ENCODE peak calls at places on chromosomes 6 and 20, in six cellular contexts. F is CD4-positive, alpha-beta T cell; V is sigmoid colon; N is esophagus squamous epithelium; I is H9; S is neuronal stem cell. X is an unnamed sample.

GRCh38 chr20:40331699-40332098 is 357.3 kb downstream of the MAFB start:
- DNase-seq in I (no peak), N (no peak), F (no peak), S (no peak), V (no peak), X (no peak)

GRCh38 chr20:48563191-48563884 is 264.5 kb downstream of the PREX1 start:
- DNase-seq in V (no peak), S (no peak), I (no peak), F (no peak), N (no peak), X (no peak)

GRCh38 chr6:110874880-110875547 is 429 bp downstream of the AMD1 start:
- DNase-seq in S (peak; percentile 32), V (peak; percentile 76), F (peak; percentile 43), I (no peak), N (no peak), X (no peak)

GRCh38 chr20:62237772-62238568 is at the start of gene OSBPL2:
- DNase-seq in N (peak; percentile 96), F (peak; percentile 100), V (peak; percentile 100), I (peak; percentile 99), S (peak; percentile 99), X (peak; percentile 100)

GRCh38 chr6:164929155-164929977 is 380.0 kb downstream of the C6orf118 start:
- DNase-seq in S (no peak), F (no peak), N (no peak), V (no peak), I (no peak), X (no peak)

GRCh38 chr6:11865926-11866325 is 87.3 kb upstream of the ADTRP start:
- DNase-seq in F (no peak), S (no peak), V (no peak), I (no peak), N (no peak), X (no peak)

GRCh38 chr6:159973951-159974350 is 5.1 kb downstream of the IGF2R start:
- DNase-seq in N (no peak), V (no peak), S (no peak), I (no peak), F (no peak), X (no peak)

GRCh38 chr20:23419995-23420901 is 1.0 kb downstream of the NAPB start:
- DNase-seq in V (peak; percentile 76), F (peak; percentile 42), S (peak; percentile 1), I (no peak), N (no peak), X (peak; percentile 42)

GRCh38 chr6:6686748-6687601 is 98.5 kb downstream of the LY86 start:
- DNase-seq in S (peak; percentile 90), V (peak; percentile 88), I (peak; percentile 99), N (peak; percentile 45), F (peak; percentile 58), X (no peak)

GRCh38 chr6:2215342-2215741 is 30.1 kb downstream of the GMDS start:
- DNase-seq in N (no peak), V (no peak), F (no peak), S (no peak), I (no peak), X (no peak)

GRCh38 chr6:41894366-41895299 is 542 bp downstream of the USP49 start:
- DNase-seq in I (peak; percentile 31), F (no peak), V (no peak), S (no peak), N (no peak), X (no peak)

GRCh38 chr20:2752631-2753455 is 47.6 kb downstream of the CPXM1 start:
- DNase-seq in N (no peak), S (peak; percentile 65), I (peak; percentile 77), V (peak; percentile 68), F (peak; percentile 47), X (peak; percentile 54)

GRCh38 chr6:159729598-159729997 is 2.3 kb downstream of the WTAP start:
- DNase-seq in V (no peak), I (no peak), F (no peak), S (no peak), N (no peak), X (no peak)

GRCh38 chr6:97077380-97077779 is 152.9 kb downstream of the KLHL32 start:
- DNase-seq in N (no peak), F (no peak), I (no peak), V (no peak), S (no peak), X (no peak)

GRCh38 chr6:44061375-44062104 is 65.7 kb downstream of the MRPL14 start:
- DNase-seq in S (no peak), F (no peak), I (no peak), N (no peak), V (no peak), X (no peak)

GRCh38 chr6:118617350-118617957 is 33.9 kb downstream of the CEP85L start:
- DNase-seq in F (no peak), V (no peak), N (no peak), I (no peak), S (no peak), X (no peak)

GRCh38 chr6:97049254-97050004 is 124.9 kb downstream of the KLHL32 start:
- DNase-seq in F (no peak), V (no peak), N (no peak), I (no peak), S (no peak), X (no peak)

GRCh38 chr6:138000955-138001354 is 106.3 kb downstream of the PERP start:
- DNase-seq in F (no peak), I (no peak), S (no peak), V (no peak), N (no peak), X (no peak)

GRCh38 chr6:101083533-101084172 is 202.5 kb upstream of the ASCC3 start:
- DNase-seq in F (no peak), V (no peak), S (no peak), N (no peak), I (no peak), X (no peak)

GRCh38 chr20:48702388-48703041 is 125.3 kb downstream of the PREX1 start:
- DNase-seq in F (no peak), S (no peak), V (peak; percentile 35), I (no peak), N (no peak), X (no peak)

GRCh38 chr20:46330072-46330763 is 21.9 kb upstream of the CDH22 start:
- DNase-seq in I (no peak), V (no peak), N (no peak), F (no peak), S (no peak), X (no peak)

GRCh38 chr20:64053841-64054661 is 4.6 kb upstream of the SOX18 start:
- DNase-seq in N (no peak), F (no peak), I (peak; percentile 78), V (no peak), S (no peak), X (no peak)

GRCh38 chr6:1872649-1873131 is 263.0 kb downstream of the FOXC1 start:
- DNase-seq in N (no peak), F (no peak), V (no peak), I (no peak), S (no peak), X (no peak)

GRCh38 chr6:125597411-125598253 is 151.8 kb upstream of the HEY2 start:
- DNase-seq in I (no peak), N (no peak), S (no peak), V (no peak), F (no peak), X (no peak)

GRCh38 chr6:106997392-106998257 is 23.1 kb upstream of the CD24 start:
- DNase-seq in N (no peak), V (no peak), I (peak; percentile 84), S (peak; percentile 49), F (peak; percentile 26), X (peak; percentile 36)

GRCh38 chr20:22946594-22946993 is 88.5 kb upstream of the SSTR4 start:
- DNase-seq in I (no peak), V (no peak), F (no peak), N (no peak), S (no peak), X (no peak)

GRCh38 chr6:90295854-90296345 is 743 bp downstream of the BACH2 start:
- DNase-seq in I (peak; percentile 56), V (peak; percentile 88), N (peak; percentile 6), F (peak; percentile 69), S (peak; percentile 62), X (peak; percentile 77)

GRCh38 chr6:19712012-19712688 is 125.0 kb upstream of the ID4 start:
- DNase-seq in F (no peak), N (no peak), I (peak; percentile 41), V (no peak), S (no peak), X (no peak)
- H3K27ac ChIP-seq in F (no peak overlapping the region), N (no peak overlapping the region), I (no peak overlapping the region), V (no peak overlapping the region), S (no peak overlapping the region), X (no peak overlapping the region)

DNA sequence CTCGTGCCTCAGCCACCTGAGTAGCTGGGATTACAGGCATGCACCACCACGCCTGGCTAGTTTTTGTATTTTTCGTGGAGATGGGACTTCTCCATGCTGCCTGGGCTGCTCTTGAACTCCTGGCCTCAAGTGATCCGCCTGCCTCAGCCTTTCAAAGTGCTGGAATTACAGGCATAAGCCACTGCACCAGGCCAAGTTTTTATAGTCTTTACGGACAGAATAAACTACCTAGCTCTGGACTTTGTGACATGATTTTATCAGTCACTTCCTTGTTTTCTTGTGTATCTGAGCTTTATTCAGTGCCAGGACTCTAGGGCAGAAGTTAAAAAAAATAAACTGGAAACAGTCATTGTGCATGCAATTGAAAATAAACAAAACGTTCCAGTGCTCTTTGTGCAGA is 46.7 kb upstream of the RALGAPA2 start:
- DNase-seq in I (no peak), V (no peak), S (no peak), N (no peak), F (no peak), X (no peak)
- H3K27ac ChIP-seq in I (no peak overlapping the region), V (no peak overlapping the region), S (no peak overlapping the region), N (no peak overlapping the region), F (no peak overlapping the region), X (no peak overlapping the region)

GRCh38 chr6:161915456-161915964 is 641.6 kb upstream of the AGPAT4 start:
- DNase-seq in S (no peak), N (no peak), I (no peak), V (no peak), F (no peak), X (no peak)

GRCh38 chr6:161918608-161919205 is 644.8 kb upstream of the AGPAT4 start:
- DNase-seq in F (no peak), N (no peak), I (no peak), S (no peak), V (no peak), X (no peak)

GRCh38 chr6:161917645-161918044 is 643.8 kb upstream of the AGPAT4 start:
- DNase-seq in F (no peak), I (no peak), N (no peak), S (no peak), V (no peak), X (no peak)

GRCh38 chr6:161919711-161920110 is 645.9 kb upstream of the AGPAT4 start:
- DNase-seq in S (no peak), N (no peak), F (no peak), V (no peak), I (no peak), X (no peak)

DNA sequence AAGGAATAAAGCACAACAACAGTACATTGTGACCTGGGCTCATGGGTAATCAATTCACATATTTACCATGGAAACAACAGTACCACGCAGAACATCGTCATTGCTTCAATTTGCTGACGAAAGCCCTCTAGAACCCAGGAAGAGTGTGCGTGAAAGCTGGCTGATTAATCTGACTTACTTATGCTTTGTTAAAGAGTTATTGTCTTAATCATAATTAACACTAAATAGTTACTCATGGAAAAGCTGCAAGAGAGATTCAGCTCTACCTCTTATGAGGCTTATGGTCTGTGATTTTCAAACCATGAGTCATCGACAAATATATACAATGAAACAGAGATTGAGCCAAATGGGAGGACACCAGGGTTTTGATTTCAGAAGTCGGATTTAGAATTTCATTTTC is 644.3 kb upstream of the AGPAT4 start:
- DNase-seq in N (no peak), V (no peak), S (no peak), F (no peak), I (no peak), X (no peak)
- H3K27ac ChIP-seq in N (no peak overlapping the region), V (no peak overlapping the region), S (no peak overlapping the region), F (no peak overlapping the region), I (no peak overlapping the region), X (no peak overlapping the region)

GRCh38 chr20:19875746-19876145 is 117.7 kb downstream of the RIN2 start:
- DNase-seq in I (no peak), V (no peak), F (no peak), N (no peak), S (no peak), X (no peak)
- H3K27ac ChIP-seq in I (no peak overlapping the region), V (peak overlapping the region; percentile 65), F (no peak overlapping the region), N (peak overlapping the region; percentile 58), S (no peak overlapping the region), X (no peak overlapping the region)